ENCODE peak calls at places on chromosome 17, in four cellular contexts. One of them, this sample, is unnamed.

GRCh38 chr17:55768946-55769624 is 18.2 kb downstream of the PCTP start:
- DNase-seq in iris pigment epithelial cell: no peak
- DNase-seq in left colon: no peak
- DNase-seq in CD4-positive, alpha-beta memory T cell: no peak
- DNase-seq in this sample: peak; percentile 6

GRCh38 chr17:62075308-62075815 is 10.3 kb upstream of the MED13 start:
- DNase-seq in iris pigment epithelial cell: peak; percentile 79
- DNase-seq in left colon: no peak
- DNase-seq in CD4-positive, alpha-beta memory T cell: no peak
- DNase-seq in this sample: peak; percentile 94

GRCh38 chr17:1156864-1157263 is 22.9 kb downstream of the ABR start:
- DNase-seq in iris pigment epithelial cell: peak; percentile 12
- DNase-seq in left colon: no peak
- DNase-seq in CD4-positive, alpha-beta memory T cell: no peak
- DNase-seq in this sample: no peak

GRCh38 chr17:72535779-72536178 is 415.0 kb downstream of the SOX9 start:
- DNase-seq in iris pigment epithelial cell: no peak
- DNase-seq in left colon: no peak
- DNase-seq in CD4-positive, alpha-beta memory T cell: no peak
- DNase-seq in this sample: no peak

GRCh38 chr17:48261297-48261880 is 153.8 kb downstream of the SNX11 start:
- DNase-seq in iris pigment epithelial cell: no peak
- DNase-seq in left colon: peak; percentile 38
- DNase-seq in CD4-positive, alpha-beta memory T cell: no peak
- DNase-seq in this sample: peak; percentile 30

GRCh38 chr17:29642171-29642611 is 19.5 kb upstream of the CORO6 start:
- DNase-seq in iris pigment epithelial cell: no peak
- DNase-seq in left colon: no peak
- DNase-seq in CD4-positive, alpha-beta memory T cell: no peak
- DNase-seq in this sample: no peak

GRCh38 chr17:31248986-31249385 is 48.1 kb downstream of the OMG start:
- DNase-seq in iris pigment epithelial cell: peak; percentile 79
- DNase-seq in left colon: no peak
- DNase-seq in CD4-positive, alpha-beta memory T cell: no peak
- DNase-seq in this sample: peak; percentile 81

GRCh38 chr17:10062757-10063385 is 135.5 kb downstream of the GAS7 start:
- DNase-seq in iris pigment epithelial cell: no peak
- DNase-seq in left colon: no peak
- DNase-seq in CD4-positive, alpha-beta memory T cell: no peak
- DNase-seq in this sample: no peak

GRCh38 chr17:60506312-60506711 is 19.7 kb downstream of the APPBP2 start:
- DNase-seq in iris pigment epithelial cell: peak; percentile 94
- DNase-seq in left colon: no peak
- DNase-seq in CD4-positive, alpha-beta memory T cell: no peak
- DNase-seq in this sample: peak; percentile 68

GRCh38 chr17:75668489-75668888 is 1.4 kb downstream of the SAP30BP start:
- DNase-seq in iris pigment epithelial cell: no peak
- DNase-seq in left colon: no peak
- DNase-seq in CD4-positive, alpha-beta memory T cell: no peak
- DNase-seq in this sample: no peak

GRCh38 chr17:42852351-42852750 is 1.4 kb downstream of the AOC3 start:
- DNase-seq in iris pigment epithelial cell: no peak
- DNase-seq in left colon: no peak
- DNase-seq in CD4-positive, alpha-beta memory T cell: no peak
- DNase-seq in this sample: no peak

GRCh38 chr17:45702666-45703266 is 81.4 kb upstream of the CRHR1 start:
- DNase-seq in iris pigment epithelial cell: peak; percentile 4
- DNase-seq in left colon: no peak
- DNase-seq in CD4-positive, alpha-beta memory T cell: no peak
- DNase-seq in this sample: peak; percentile 36

GRCh38 chr17:77723909-77724875 is 234.3 kb upstream of the TNRC6C start:
- DNase-seq in iris pigment epithelial cell: no peak
- DNase-seq in left colon: no peak
- DNase-seq in CD4-positive, alpha-beta memory T cell: no peak
- DNase-seq in this sample: no peak

GRCh38 chr17:7910281-7910680 is 5.8 kb downstream of the RNF227 start:
- DNase-seq in iris pigment epithelial cell: no peak
- DNase-seq in left colon: no peak
- DNase-seq in CD4-positive, alpha-beta memory T cell: no peak
- DNase-seq in this sample: no peak

GRCh38 chr17:73683788-73684582 is 39.7 kb upstream of the SDK2 start:
- DNase-seq in iris pigment epithelial cell: no peak
- DNase-seq in left colon: no peak
- DNase-seq in CD4-positive, alpha-beta memory T cell: no peak
- DNase-seq in this sample: no peak

GRCh38 chr17:28925912-28926365 is 23.1 kb upstream of the DHRS13 start:
- DNase-seq in iris pigment epithelial cell: peak; percentile 97
- DNase-seq in left colon: no peak
- DNase-seq in CD4-positive, alpha-beta memory T cell: peak; percentile 89
- DNase-seq in this sample: peak; percentile 95

GRCh38 chr17:19331553-19332245 is 30.8 kb downstream of the B9D1 start:
- DNase-seq in iris pigment epithelial cell: no peak
- DNase-seq in left colon: no peak
- DNase-seq in CD4-positive, alpha-beta memory T cell: no peak
- DNase-seq in this sample: peak; percentile 55

GRCh38 chr17:39485555-39485954 is 24.3 kb downstream of the CDK12 start:
- DNase-seq in iris pigment epithelial cell: peak; percentile 99
- DNase-seq in left colon: no peak
- DNase-seq in CD4-positive, alpha-beta memory T cell: no peak
- DNase-seq in this sample: peak; percentile 97

GRCh38 chr17:21318439-21318838 is 33.9 kb downstream of the MAP2K3 start:
- DNase-seq in iris pigment epithelial cell: no peak
- DNase-seq in left colon: no peak
- DNase-seq in CD4-positive, alpha-beta memory T cell: no peak
- DNase-seq in this sample: no peak

GRCh38 chr17:47821424-47822379 is at the start of gene OSBPL7:
- DNase-seq in iris pigment epithelial cell: peak; percentile 76
- DNase-seq in left colon: peak; percentile 82
- DNase-seq in CD4-positive, alpha-beta memory T cell: peak; percentile 75
- DNase-seq in this sample: peak; percentile 71

GRCh38 chr17:76137351-76138233 is 3.5 kb downstream of the FOXJ1 start:
- DNase-seq in iris pigment epithelial cell: no peak
- DNase-seq in left colon: no peak
- DNase-seq in CD4-positive, alpha-beta memory T cell: no peak
- DNase-seq in this sample: no peak

GRCh38 chr17:38325221-38325851 is 18.4 kb downstream of the GPR179 start:
- DNase-seq in iris pigment epithelial cell: peak; percentile 9
- DNase-seq in left colon: no peak
- DNase-seq in CD4-positive, alpha-beta memory T cell: no peak
- DNase-seq in this sample: peak; percentile 67

GRCh38 chr17:70369296-70369855 is 200.0 kb downstream of the KCNJ2 start:
- DNase-seq in iris pigment epithelial cell: peak; percentile 44
- DNase-seq in left colon: no peak
- DNase-seq in CD4-positive, alpha-beta memory T cell: no peak
- DNase-seq in this sample: peak; percentile 11

GRCh38 chr17:80649672-80650338 is 105.2 kb downstream of the RPTOR start:
- DNase-seq in iris pigment epithelial cell: peak; percentile 86
- DNase-seq in left colon: peak; percentile 24
- DNase-seq in CD4-positive, alpha-beta memory T cell: peak; percentile 57
- DNase-seq in this sample: peak; percentile 87